ENCODE peak calls at places on chromosomes 11 and 22, in nine cellular contexts. N is mammary epithelial cell, I is WERI-Rb-1, R is PC-9, E is coronary artery, B is kidney, Q is sigmoid colon, O is colonic mucosa, G is pancreas. A is an unnamed sample.

GRCh38 chr22:35510951-35511350 is 29.7 kb upstream of the RASD2 start:
- DNase-seq in N (no peak), I (no peak), R (peak), E (no peak), B (no peak), Q (no peak), O (no peak), G (no peak), A (no peak)

GRCh38 chr22:43000441-43001175 is 14.3 kb downstream of the PACSIN2 start:
- DNase-seq in N (no peak), I (no peak), R (no peak), E (no peak), B (no peak), Q (peak), O (no peak), G (no peak), A (no peak)

GRCh38 chr22:48738204-48738980 is 1089.3 kb downstream of the BRD1 start:
- DNase-seq in N (no peak), I (no peak), R (no peak), E (no peak), B (peak), Q (peak), O (no peak), G (no peak), A (no peak)

GRCh38 chr22:20581503-20582170 is 74.2 kb downstream of the MED15 start:
- DNase-seq in N (no peak), I (no peak), R (no peak), E (no peak), B (no peak), Q (no peak), O (no peak), G (no peak), A (no peak)

GRCh38 chr11:6443269-6444003 is 2.6 kb upstream of the HPX start:
- DNase-seq in N (peak), I (peak), R (no peak), E (no peak), B (peak), Q (peak), O (peak), G (peak), A (peak)

GRCh38 chr11:47242596-47243192 is 5.9 kb downstream of the ACP2 start:
- DNase-seq in N (no peak), I (no peak), R (no peak), E (no peak), B (peak), Q (no peak), O (no peak), G (no peak), A (no peak)

GRCh38 chr11:57637626-57638004 is 12.1 kb downstream of the YPEL4 start:
- DNase-seq in N (no peak), I (no peak), R (no peak), E (no peak), B (no peak), Q (no peak), O (no peak), G (no peak), A (no peak)

GRCh38 chr11:46597609-46598219 is 3.9 kb upstream of the AMBRA1 start:
- DNase-seq in N (no peak), I (no peak), R (no peak), E (no peak), B (no peak), Q (no peak), O (no peak), G (no peak), A (no peak)

GRCh38 chr11:10429526-10429925 is 25.5 kb upstream of the AMPD3 start:
- DNase-seq in N (no peak), I (peak), R (no peak), E (no peak), B (no peak), Q (no peak), O (no peak), G (no peak), A (no peak)

GRCh38 chr11:116701876-116702275 is 70.9 kb downstream of the BUD13 start:
- DNase-seq in N (no peak), I (no peak), R (no peak), E (no peak), B (no peak), Q (peak), O (no peak), G (no peak), A (no peak)

GRCh38 chr11:108170191-108170590 is 48.8 kb downstream of the ACAT1 start:
- DNase-seq in N (no peak), I (no peak), R (no peak), E (no peak), B (no peak), Q (no peak), O (no peak), G (no peak), A (no peak)

GRCh38 chr11:128692750-128693578 is 908 bp upstream of the FLI1 start:
- DNase-seq in N (peak), I (no peak), R (no peak), E (no peak), B (peak), Q (no peak), O (no peak), G (no peak), A (no peak)
- H3K27ac ChIP-seq in N (peak), I (no peak), R (no peak), E (peak), B (peak), Q (peak), O (peak), G (peak), A (peak)

DNA sequence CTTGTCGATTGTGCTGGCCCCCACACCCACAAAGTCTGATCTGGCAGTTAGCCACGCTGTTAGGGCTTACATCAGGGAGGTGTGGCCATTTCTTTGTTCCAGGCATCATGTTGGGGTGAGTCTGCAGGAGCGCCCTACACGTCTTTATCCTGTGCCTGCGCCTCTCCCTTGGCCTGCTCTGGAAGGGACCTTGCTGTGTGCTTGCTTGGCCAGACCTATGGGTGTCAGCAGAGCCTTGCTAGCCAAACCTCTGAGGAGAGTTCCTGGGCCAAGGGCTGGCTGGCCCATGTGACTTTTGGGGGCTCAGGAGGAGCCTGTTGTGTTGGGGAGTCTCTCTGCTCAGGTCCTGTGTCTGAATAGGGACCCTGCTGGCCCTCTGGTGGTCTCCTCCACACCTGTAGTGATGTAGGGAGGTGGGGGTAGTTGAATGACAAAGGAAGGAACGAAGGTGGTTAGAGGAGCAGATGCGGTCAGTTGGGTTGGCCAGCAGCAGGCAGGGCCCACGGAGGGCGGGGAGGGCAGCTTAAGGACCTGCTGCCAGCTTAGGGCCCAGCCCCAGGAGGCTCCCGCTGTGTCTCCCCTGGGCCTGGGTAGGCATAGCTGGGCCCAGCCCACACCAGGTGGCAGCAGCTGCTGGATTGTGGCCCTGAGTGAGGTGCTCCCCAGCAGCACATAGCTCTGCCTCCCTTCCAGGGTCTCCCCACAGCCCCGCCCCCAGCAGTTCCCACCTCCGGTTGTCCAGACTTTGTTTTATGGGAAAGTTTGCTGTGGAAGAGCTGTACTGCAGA is 7.9 kb downstream of the PPIL2 start:
- DNase-seq in N (no peak), I (peak), R (no peak), E (no peak), B (no peak), Q (no peak), O (no peak), G (no peak), A (no peak)
- TF ChIP-seq CTCF in N (no peak), I (peak), R (no peak), E (no peak), B (peak), Q (no peak), O (no peak), G (no peak), A (no peak)

DNA sequence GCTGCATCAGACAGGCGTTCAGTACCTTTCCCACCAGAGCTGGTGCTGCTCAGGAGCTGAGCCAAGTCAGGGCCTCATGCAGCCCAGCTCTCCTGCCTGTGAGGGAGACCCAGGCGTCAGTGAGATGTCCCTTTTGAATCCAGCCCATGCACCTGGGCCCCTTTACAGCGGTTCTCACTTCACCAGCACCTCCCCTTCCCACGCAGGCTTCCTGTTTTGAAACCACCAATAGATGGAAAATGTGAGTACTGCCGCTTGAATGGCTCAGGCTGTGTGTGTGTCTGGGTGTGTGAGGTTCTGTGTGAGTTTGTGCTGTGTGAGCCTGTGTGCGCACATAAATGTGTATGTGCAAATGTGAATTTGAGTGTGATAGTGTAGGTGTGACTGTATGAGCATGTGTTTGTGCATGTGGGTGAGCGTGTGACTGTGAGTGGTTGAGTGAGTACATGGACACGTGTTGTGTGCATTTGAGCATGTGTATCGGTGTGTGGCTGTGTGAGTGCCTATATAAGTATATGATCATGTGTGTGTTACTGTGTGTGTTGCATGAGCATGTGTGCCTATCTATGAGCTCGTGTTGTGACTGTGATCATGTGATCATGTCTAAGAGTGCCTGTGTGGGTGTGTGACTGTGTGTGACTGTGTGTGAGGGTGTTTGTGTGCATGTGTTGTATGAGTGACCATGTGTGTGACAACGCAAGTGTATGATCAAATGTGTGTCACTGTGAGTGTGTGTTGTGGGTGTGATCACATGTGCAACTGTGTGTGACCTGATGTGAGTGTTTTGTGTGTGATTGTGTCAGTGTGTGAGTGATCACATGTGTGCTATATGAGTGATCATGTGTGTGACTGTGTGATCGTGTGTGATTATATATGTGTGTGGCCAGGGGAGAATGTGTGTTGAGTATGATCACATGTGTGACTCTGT is 88.7 kb downstream of the UBASH3B start:
- DNase-seq in N (no peak), I (no peak), R (no peak), E (no peak), B (no peak), Q (peak), O (peak), G (no peak), A (no peak)
- H3K27ac ChIP-seq in N (no peak), I (no peak), R (no peak), E (no peak), B (no peak), Q (no peak), O (peak), G (no peak), A (no peak)

DNA sequence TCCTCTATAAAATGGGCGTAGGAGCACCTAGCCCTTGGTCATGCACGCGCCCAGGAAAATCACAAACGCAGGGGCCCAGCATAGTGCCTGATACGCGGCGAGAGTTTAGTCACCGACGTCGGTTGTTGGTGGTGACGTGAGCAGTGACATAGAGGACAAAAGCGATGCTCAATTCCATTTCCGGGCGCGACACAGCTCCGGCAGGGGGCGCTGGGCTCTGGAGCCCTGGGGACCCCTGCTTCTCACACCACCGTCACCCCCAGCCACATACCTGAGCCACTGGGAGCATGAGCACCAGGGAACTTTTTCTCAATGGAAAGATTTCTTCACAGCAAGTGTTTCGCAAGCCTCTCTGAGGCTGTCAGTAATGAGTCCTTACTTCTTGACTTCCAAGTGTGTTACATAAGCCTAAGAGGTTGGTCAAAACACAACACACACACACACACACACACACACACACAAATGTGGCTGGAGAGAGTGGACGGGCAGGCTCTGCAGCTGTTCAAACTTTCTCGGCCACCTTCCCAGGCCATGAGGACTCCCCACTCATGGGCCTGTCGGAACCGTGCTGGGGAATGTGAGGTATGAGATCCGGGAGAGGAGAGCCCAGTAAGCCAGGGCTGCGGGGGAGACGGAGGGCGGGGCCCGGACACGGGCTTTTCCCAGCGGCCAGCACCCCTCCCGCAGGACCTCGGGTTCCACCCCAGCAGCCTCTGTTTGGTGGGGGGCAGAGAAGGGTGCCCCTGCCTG is 36.9 kb upstream of the LINC01488 start:
- DNase-seq in N (peak), I (no peak), R (peak), E (peak), B (peak), Q (peak), O (peak), G (peak), A (peak)
- TF ChIP-seq CTCF in N (peak), I (peak), R (peak), E (no peak), B (no peak), Q (no peak), O (no peak), G (no peak), A (no peak)